ENCODE peak calls at places on chromosome 14, in ten cellular contexts. W is natural killer cell; B is upper lobe of right lung; Z is fibroblast of lung; U is pancreas; J is neural crest cell; X is GM10248; M is RWPE1; Q is CD8-positive, alpha-beta T cell; R is GM12878. H is an unnamed sample.

GRCh38 chr14:32019271-32019670 is 57.8 kb upstream of the ARHGAP5 start:
- DNase-seq in B (no peak), U (no peak), X (no peak), W (no peak), M (no peak), R (no peak), Z (no peak), Q (no peak), J (no peak), H (no peak)

GRCh38 chr14:88986146-88986841 is 161.8 kb downstream of the TTC8 start:
- DNase-seq in M (peak), R (no peak), Z (peak), X (no peak), B (no peak), Q (no peak), U (no peak), J (no peak), W (no peak), H (no peak)

GRCh38 chr14:67722293-67722692 is 20.6 kb downstream of the RDH12 start:
- DNase-seq in J (no peak), W (no peak), M (no peak), B (no peak), R (no peak), Z (peak), U (peak), Q (no peak), X (no peak), H (no peak)

GRCh38 chr14:70987042-70987441 is 79.8 kb downstream of the PCNX1 start:
- DNase-seq in M (no peak), B (no peak), Z (no peak), R (no peak), U (no peak), X (no peak), Q (no peak), W (no peak), J (no peak), H (no peak)

GRCh38 chr14:42192659-42193425 is 586.2 kb downstream of the LRFN5 start:
- DNase-seq in J (no peak), Z (peak), U (no peak), B (no peak), M (peak), Q (no peak), W (no peak), X (no peak), R (no peak), H (no peak)

GRCh38 chr14:103385994-103386491 is 828 bp downstream of the MARK3 start:
- DNase-seq in M (no peak), U (no peak), X (no peak), R (no peak), J (peak), Z (no peak), Q (peak), W (peak), B (no peak), H (peak)

GRCh38 chr14:93525691-93526451 is 95.1 kb downstream of the UNC79 start:
- DNase-seq in J (no peak), R (no peak), U (no peak), X (no peak), M (no peak), Z (no peak), W (no peak), B (no peak), Q (no peak), H (no peak)

GRCh38 chr14:39247256-39247655 is 13.5 kb downstream of the MIA2 start:
- DNase-seq in B (no peak), J (no peak), W (no peak), Z (peak), Q (no peak), U (no peak), M (peak), X (no peak), R (no peak), H (no peak)

GRCh38 chr14:35949933-35950332 is 123.8 kb downstream of the BRMS1L start:
- DNase-seq in R (no peak), U (peak), B (no peak), W (no peak), Z (no peak), M (no peak), Q (no peak), J (no peak), X (no peak), H (no peak)

GRCh38 chr14:60097974-60098373 is 6.3 kb downstream of the PCNX4 start:
- DNase-seq in M (no peak), J (no peak), W (no peak), Z (no peak), R (no peak), U (no peak), X (no peak), B (no peak), Q (no peak), H (no peak)

GRCh38 chr14:55073856-55074255 is 22.4 kb downstream of the MAPK1IP1L start:
- DNase-seq in B (no peak), J (no peak), X (no peak), M (no peak), U (no peak), W (no peak), Q (no peak), R (no peak), Z (peak), H (no peak)

GRCh38 chr14:61706096-61706690 is 10.9 kb downstream of the HIF1A start:
- DNase-seq in B (no peak), X (no peak), Z (no peak), J (no peak), Q (no peak), U (no peak), M (no peak), R (no peak), W (no peak), H (no peak)

GRCh38 chr14:93538411-93538810 is 107.7 kb downstream of the UNC79 start:
- DNase-seq in Q (no peak), R (no peak), X (no peak), J (no peak), M (peak), W (no peak), U (no peak), Z (no peak), B (no peak), H (no peak)

GRCh38 chr14:68884031-68885030 is 91.5 kb upstream of the ZFP36L1 start:
- DNase-seq in R (no peak), Z (peak), J (no peak), M (peak), W (no peak), U (no peak), X (no peak), Q (no peak), B (no peak), H (no peak)

GRCh38 chr14:63276492-63277342 is 42.0 kb downstream of the GPHB5 start:
- DNase-seq in Q (no peak), R (no peak), B (no peak), M (peak), X (peak), Z (peak), W (no peak), J (no peak), U (no peak), H (peak)

DNA sequence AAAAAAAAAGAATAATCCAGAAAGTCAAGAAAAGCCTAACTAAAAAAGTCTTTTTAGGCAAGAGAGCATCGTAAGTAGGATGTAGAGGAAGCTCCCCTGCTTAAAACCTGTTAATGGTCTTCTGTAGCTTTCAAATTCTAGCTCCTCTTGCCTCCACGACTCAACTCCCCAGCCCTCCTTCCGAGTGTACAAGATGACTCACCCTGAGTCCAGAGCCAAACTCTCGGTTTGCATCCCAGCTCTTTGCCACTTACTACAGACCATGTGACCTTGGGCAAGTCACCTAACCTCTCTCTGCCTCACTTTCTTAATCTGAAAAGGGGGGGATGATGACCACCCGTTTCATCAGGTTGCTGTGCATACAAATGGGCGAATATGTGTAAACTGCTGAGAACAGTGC is 460.4 kb downstream of the DPF3 start:
- DNase-seq in Q (no peak), W (no peak), M (peak), R (no peak), X (no peak), J (no peak), U (no peak), B (no peak), Z (peak), H (no peak)
- TF ChIP-seq CTCF in Q (no peak), W (no peak), M (no peak), R (no peak), X (no peak), J (no peak), U (no peak), B (no peak), Z (no peak), H (no peak)

DNA sequence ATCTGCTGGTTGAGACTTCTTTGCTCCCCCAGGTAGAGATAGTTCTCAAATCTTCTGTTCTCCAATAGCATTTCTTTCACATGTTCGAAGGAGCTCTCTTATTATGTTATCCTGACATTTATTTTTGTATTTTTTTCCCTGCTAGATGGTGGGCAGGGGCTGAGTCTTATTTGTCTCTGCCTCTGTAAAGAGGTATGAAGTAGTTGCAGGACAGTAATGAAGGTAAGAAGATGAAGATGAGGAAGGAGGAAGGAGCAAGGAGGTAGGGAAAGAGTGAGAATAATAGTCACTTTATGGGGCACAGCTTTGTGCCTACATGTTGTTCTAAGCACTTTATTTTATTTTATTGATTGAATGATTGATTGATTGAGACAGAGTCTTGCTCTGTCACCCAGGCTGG is 5.0 kb upstream of the CIROP start:
- DNase-seq in B (no peak), U (no peak), X (no peak), Q (no peak), J (no peak), W (no peak), Z (no peak), M (no peak), R (no peak), H (no peak)
- TF ChIP-seq CTCF in B (no peak), U (no peak), X (no peak), Q (no peak), J (no peak), W (no peak), Z (no peak), M (no peak), R (no peak), H (no peak)

DNA sequence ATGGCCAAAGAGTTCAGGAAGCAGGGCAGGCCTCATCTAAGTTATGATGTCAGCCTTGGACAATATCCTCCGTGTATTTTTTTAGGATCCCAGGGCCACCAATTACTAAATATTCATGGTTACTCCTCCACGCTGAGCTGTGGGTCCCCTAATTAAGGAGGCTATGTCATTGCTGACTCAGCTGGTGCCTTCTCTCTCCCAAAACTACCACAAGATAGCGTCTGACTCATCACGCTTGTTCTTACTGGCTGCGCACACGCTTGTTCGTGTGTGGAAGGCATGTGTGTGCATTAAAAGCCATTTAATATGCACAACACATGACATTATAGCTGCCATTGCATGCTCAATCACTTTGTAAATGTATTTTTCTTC is 78.3 kb downstream of the GSC start:
- DNase-seq in R (no peak), U (no peak), Z (no peak), Q (no peak), W (no peak), J (no peak), B (no peak), M (no peak), X (no peak), H (no peak)
- TF ChIP-seq CTCF in R (no peak), U (no peak), Z (no peak), Q (no peak), W (no peak), J (no peak), B (no peak), M (no peak), X (no peak), H (no peak)

DNA sequence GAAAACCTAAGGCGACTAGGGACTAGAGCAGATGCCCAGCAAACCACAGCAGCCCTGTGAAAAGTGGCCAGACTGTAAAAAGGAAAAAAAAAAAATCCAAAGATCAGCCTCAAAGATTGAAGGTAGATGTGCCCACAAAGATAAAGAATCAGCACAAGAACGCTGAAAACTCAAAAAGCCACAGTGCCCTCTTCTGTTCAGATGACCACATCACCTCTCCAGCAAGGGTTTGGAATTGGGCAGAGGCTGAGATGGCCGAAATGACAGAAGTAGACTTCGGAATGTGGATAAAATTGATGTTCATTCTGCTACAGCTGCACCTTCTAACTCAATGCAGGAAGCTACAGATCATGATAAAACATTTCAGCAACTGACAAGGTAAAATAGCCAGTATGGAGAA is 154.4 kb downstream of the GPHN start:
- DNase-seq in M (no peak), Q (no peak), W (no peak), B (no peak), U (no peak), R (no peak), Z (peak), J (no peak), X (no peak), H (no peak)
- TF ChIP-seq CTCF in M (no peak), Q (no peak), W (no peak), B (peak), U (no peak), R (peak), Z (peak), J (peak), X (no peak), H (no peak)

GRCh38 chr14:56686416-56686815 is 106.8 kb downstream of the TMEM260 start:
- DNase-seq in U (peak), W (no peak), Z (no peak), R (no peak), M (no peak), X (no peak), J (no peak), B (no peak), Q (no peak), H (no peak)
- TF ChIP-seq CTCF in U (no peak), W (no peak), Z (no peak), R (no peak), M (no peak), X (no peak), J (peak), B (no peak), Q (no peak), H (no peak)

GRCh38 chr14:80973918-80974317 is 18.5 kb downstream of the TSHR start:
- DNase-seq in W (no peak), R (no peak), J (no peak), Q (no peak), X (no peak), Z (no peak), U (no peak), B (no peak), M (no peak), H (no peak)

GRCh38 chr14:80974338-80975078 is 19.1 kb downstream of the TSHR start:
- DNase-seq in Z (peak), Q (no peak), X (no peak), M (no peak), W (no peak), J (no peak), R (no peak), B (no peak), U (no peak), H (no peak)

GRCh38 chr14:80978403-80978802 is 23.0 kb downstream of the TSHR start:
- DNase-seq in M (no peak), B (no peak), X (no peak), J (no peak), U (no peak), Q (no peak), R (no peak), Z (no peak), W (no peak), H (no peak)

GRCh38 chr14:80979951-80980350 is 24.5 kb downstream of the TSHR start:
- DNase-seq in Q (no peak), X (no peak), B (no peak), R (no peak), J (no peak), M (no peak), U (no peak), Z (no peak), W (no peak), H (no peak)

GRCh38 chr14:80977103-80977728 is 21.8 kb downstream of the TSHR start:
- DNase-seq in J (no peak), M (no peak), W (no peak), B (no peak), Q (no peak), X (no peak), U (no peak), R (no peak), Z (no peak), H (no peak)
- TF ChIP-seq CTCF in J (no peak), M (no peak), W (no peak), B (no peak), Q (no peak), X (no peak), U (no peak), R (peak), Z (peak), H (no peak)

GRCh38 chr14:99441157-99441870 is 39.3 kb downstream of the SETD3 start:
- DNase-seq in Q (no peak), B (no peak), M (no peak), Z (no peak), J (no peak), R (no peak), W (no peak), X (no peak), U (no peak), H (no peak)
- TF ChIP-seq CTCF in Q (no peak), B (no peak), M (no peak), Z (no peak), J (peak), R (no peak), W (no peak), X (no peak), U (no peak), H (no peak)

GRCh38 chr14:100364403-100364802 is 41.3 kb downstream of the SLC25A47 start:
- DNase-seq in R (no peak), X (no peak), Q (no peak), U (no peak), B (no peak), J (no peak), W (no peak), Z (peak), M (no peak), H (no peak)
- TF ChIP-seq CTCF in R (no peak), X (no peak), Q (no peak), U (no peak), B (no peak), J (no peak), W (no peak), Z (no peak), M (no peak), H (no peak)